ENCODE peak calls at places on chromosomes 1 and 21, in eight cellular contexts. One of them, this sample, is unnamed.

GRCh38 chr1:42003433-42003832 is 84.7 kb upstream of the HIVEP3 start:
- DNase-seq in hepatocyte: no peak
- DNase-seq in heart right ventricle: peak; percentile 13
- DNase-seq in PC-3: peak; percentile 48
- DNase-seq in stomach: peak; percentile 50
- DNase-seq in ovary: no peak
- DNase-seq in prostate gland: peak; percentile 27
- DNase-seq in Peyer's patch: no peak
- DNase-seq in this sample: no peak

GRCh38 chr1:69414574-69414973 is 153.1 kb upstream of the LRRC7 start:
- DNase-seq in Peyer's patch: no peak
- DNase-seq in hepatocyte: no peak
- DNase-seq in PC-3: no peak
- DNase-seq in stomach: no peak
- DNase-seq in prostate gland: no peak
- DNase-seq in ovary: no peak
- DNase-seq in heart right ventricle: no peak
- DNase-seq in this sample: no peak

GRCh38 chr1:23791434-23792047 is 596 bp downstream of the LYPLA2 start:
- DNase-seq in Peyer's patch: peak; percentile 59
- DNase-seq in hepatocyte: peak; percentile 49
- DNase-seq in stomach: peak; percentile 49
- DNase-seq in PC-3: peak; percentile 39
- DNase-seq in ovary: peak; percentile 51
- DNase-seq in heart right ventricle: no peak
- DNase-seq in prostate gland: no peak
- DNase-seq in this sample: no peak

GRCh38 chr1:6473974-6474814 is 8.2 kb upstream of the TNFRSF25 start:
- DNase-seq in ovary: no peak
- DNase-seq in heart right ventricle: no peak
- DNase-seq in prostate gland: no peak
- DNase-seq in Peyer's patch: peak; percentile 76
- DNase-seq in stomach: no peak
- DNase-seq in PC-3: no peak
- DNase-seq in hepatocyte: no peak
- DNase-seq in this sample: no peak

GRCh38 chr1:246609632-246610031 is 43.4 kb downstream of the CNST start:
- DNase-seq in stomach: no peak
- DNase-seq in PC-3: peak; percentile 42
- DNase-seq in prostate gland: no peak
- DNase-seq in Peyer's patch: no peak
- DNase-seq in heart right ventricle: no peak
- DNase-seq in hepatocyte: no peak
- DNase-seq in ovary: no peak
- DNase-seq in this sample: no peak

GRCh38 chr1:33099290-33100118 is 18.6 kb downstream of the AZIN2 start:
- DNase-seq in prostate gland: peak; percentile 20
- DNase-seq in heart right ventricle: peak; percentile 15
- DNase-seq in PC-3: peak; percentile 97
- DNase-seq in Peyer's patch: no peak
- DNase-seq in hepatocyte: peak; percentile 74
- DNase-seq in stomach: peak; percentile 34
- DNase-seq in ovary: no peak
- DNase-seq in this sample: no peak

GRCh38 chr1:11600901-11601300 is 53.3 kb downstream of the FBXO2 start:
- DNase-seq in Peyer's patch: no peak
- DNase-seq in ovary: no peak
- DNase-seq in prostate gland: no peak
- DNase-seq in hepatocyte: no peak
- DNase-seq in stomach: no peak
- DNase-seq in heart right ventricle: no peak
- DNase-seq in PC-3: no peak
- DNase-seq in this sample: no peak

GRCh38 chr1:151009206-151009587 is 948 bp downstream of the PRUNE1 start:
- DNase-seq in heart right ventricle: no peak
- DNase-seq in stomach: no peak
- DNase-seq in hepatocyte: no peak
- DNase-seq in ovary: no peak
- DNase-seq in Peyer's patch: no peak
- DNase-seq in prostate gland: no peak
- DNase-seq in PC-3: no peak
- DNase-seq in this sample: no peak

GRCh38 chr1:39275836-39276507 is 71.5 kb downstream of the MACF1 start:
- DNase-seq in Peyer's patch: no peak
- DNase-seq in ovary: no peak
- DNase-seq in prostate gland: no peak
- DNase-seq in hepatocyte: peak; percentile 32
- DNase-seq in PC-3: no peak
- DNase-seq in heart right ventricle: no peak
- DNase-seq in stomach: no peak
- DNase-seq in this sample: no peak

GRCh38 chr1:47002211-47002610 is 21.3 kb upstream of the CYP4X1 start:
- DNase-seq in Peyer's patch: no peak
- DNase-seq in heart right ventricle: no peak
- DNase-seq in stomach: no peak
- DNase-seq in prostate gland: no peak
- DNase-seq in ovary: no peak
- DNase-seq in PC-3: peak; percentile 36
- DNase-seq in hepatocyte: no peak
- DNase-seq in this sample: no peak

GRCh38 chr1:210222288-210223006 is 10.1 kb upstream of the SERTAD4 start:
- DNase-seq in Peyer's patch: no peak
- DNase-seq in prostate gland: peak; percentile 26
- DNase-seq in stomach: peak; percentile 65
- DNase-seq in heart right ventricle: no peak
- DNase-seq in hepatocyte: peak; percentile 41
- DNase-seq in PC-3: peak; percentile 74
- DNase-seq in ovary: no peak
- DNase-seq in this sample: no peak

GRCh38 chr21:41687633-41688032 is 79.2 kb downstream of the RIPK4 start:
- DNase-seq in ovary: no peak
- DNase-seq in Peyer's patch: no peak
- DNase-seq in stomach: no peak
- DNase-seq in heart right ventricle: no peak
- DNase-seq in hepatocyte: no peak
- DNase-seq in PC-3: peak; percentile 70
- DNase-seq in prostate gland: no peak
- DNase-seq in this sample: no peak

GRCh38 chr21:41686664-41687063 is 80.2 kb downstream of the RIPK4 start:
- DNase-seq in Peyer's patch: no peak
- DNase-seq in prostate gland: no peak
- DNase-seq in hepatocyte: no peak
- DNase-seq in PC-3: no peak
- DNase-seq in heart right ventricle: no peak
- DNase-seq in ovary: no peak
- DNase-seq in stomach: no peak
- DNase-seq in this sample: no peak

GRCh38 chr21:41691205-41692203 is 75.3 kb downstream of the RIPK4 start:
- DNase-seq in Peyer's patch: no peak
- DNase-seq in PC-3: no peak
- DNase-seq in prostate gland: no peak
- DNase-seq in stomach: no peak
- DNase-seq in ovary: no peak
- DNase-seq in heart right ventricle: no peak
- DNase-seq in hepatocyte: peak; percentile 2
- DNase-seq in this sample: no peak

GRCh38 chr21:41692216-41692615 is 74.6 kb downstream of the RIPK4 start:
- DNase-seq in hepatocyte: peak; percentile 3
- DNase-seq in stomach: no peak
- DNase-seq in prostate gland: no peak
- DNase-seq in heart right ventricle: no peak
- DNase-seq in ovary: no peak
- DNase-seq in PC-3: no peak
- DNase-seq in Peyer's patch: no peak
- DNase-seq in this sample: no peak

GRCh38 chr21:41689289-41689583 is 77.6 kb downstream of the RIPK4 start:
- DNase-seq in PC-3: no peak
- DNase-seq in hepatocyte: no peak
- DNase-seq in prostate gland: no peak
- DNase-seq in Peyer's patch: no peak
- DNase-seq in heart right ventricle: no peak
- DNase-seq in stomach: no peak
- DNase-seq in ovary: no peak
- DNase-seq in this sample: no peak
- TF ChIP-seq CTCF in PC-3: no peak
- TF ChIP-seq CTCF in hepatocyte: no peak
- TF ChIP-seq CTCF in prostate gland: no peak
- TF ChIP-seq CTCF in Peyer's patch: no peak
- TF ChIP-seq CTCF in heart right ventricle: no peak
- TF ChIP-seq CTCF in stomach: no peak
- TF ChIP-seq CTCF in ovary: no peak
- TF ChIP-seq CTCF in this sample: no peak

GRCh38 chr1:155002479-155003226 is at the start of gene ZBTB7B:
- DNase-seq in hepatocyte: peak; percentile 77
- DNase-seq in prostate gland: peak; percentile 49
- DNase-seq in PC-3: peak; percentile 30
- DNase-seq in ovary: peak; percentile 74
- DNase-seq in stomach: peak; percentile 62
- DNase-seq in Peyer's patch: peak; percentile 86
- DNase-seq in heart right ventricle: no peak
- DNase-seq in this sample: peak; percentile 66
- H3K4me1 ChIP-seq in hepatocyte: peaks cover 17% of the 10 kb centered on the region
- H3K4me1 ChIP-seq in prostate gland: peaks cover 30% of the 10 kb centered on the region
- H3K4me1 ChIP-seq in PC-3: peaks cover 57% of the 10 kb centered on the region
- H3K4me1 ChIP-seq in ovary: peaks cover 11% of the 10 kb centered on the region
- H3K4me1 ChIP-seq in stomach: peaks cover 67% of the 10 kb centered on the region
- H3K4me1 ChIP-seq in Peyer's patch: peaks cover 3% of the 10 kb centered on the region
- H3K4me1 ChIP-seq in heart right ventricle: peaks cover 71% of the 10 kb centered on the region
- H3K4me1 ChIP-seq in this sample: peaks cover 40% of the 10 kb centered on the region

DNA sequence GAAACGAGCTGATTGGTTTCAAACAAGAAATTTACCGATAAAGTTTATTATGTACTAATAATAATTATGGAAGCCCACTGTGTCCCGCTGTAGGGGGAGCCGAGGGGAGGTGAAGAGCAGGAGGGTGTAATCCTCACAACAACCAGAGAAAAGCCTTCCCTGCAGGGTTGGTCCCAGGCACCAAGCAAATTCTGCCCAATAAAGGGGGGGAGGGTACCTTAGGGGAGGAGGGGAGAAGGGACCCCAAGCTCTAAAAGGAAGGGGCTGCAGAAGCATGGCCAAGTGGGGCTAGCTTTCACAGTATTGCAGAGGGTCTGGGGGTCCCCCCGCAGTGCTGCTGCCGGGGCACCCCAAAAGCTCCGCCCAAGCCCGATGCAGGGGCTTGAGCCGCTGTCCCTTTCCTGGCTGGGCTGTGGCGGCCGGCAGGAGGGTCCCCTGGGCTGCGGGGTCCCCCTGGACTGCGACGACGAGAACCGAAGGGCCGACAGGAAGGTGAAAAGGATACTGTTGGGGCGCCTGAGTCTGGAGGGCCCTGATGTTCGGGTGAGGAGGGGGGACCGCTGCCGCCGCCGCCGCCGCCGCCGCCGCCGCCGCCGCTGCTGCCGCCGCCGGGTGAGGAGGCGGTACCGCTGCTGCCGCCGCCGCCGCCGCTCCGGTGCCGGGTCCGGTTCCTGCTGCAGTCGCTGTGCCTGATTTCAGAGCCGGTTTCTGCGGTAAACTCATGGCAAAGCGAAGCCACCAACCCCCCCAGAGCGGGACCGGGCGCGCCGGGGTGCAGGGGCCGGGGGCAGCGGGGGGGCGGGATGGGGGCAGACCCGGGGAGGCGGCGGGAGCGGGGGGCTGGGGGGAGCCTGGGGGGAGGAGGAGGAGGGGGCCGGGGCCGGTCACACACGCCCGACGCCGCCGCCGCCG is 771 bp downstream of the EIF4G3 start:
- DNase-seq in heart right ventricle: peak; percentile 23
- DNase-seq in ovary: peak; percentile 68
- DNase-seq in hepatocyte: peak; percentile 50
- DNase-seq in stomach: peak; percentile 37
- DNase-seq in Peyer's patch: peak; percentile 73
- DNase-seq in PC-3: no peak
- DNase-seq in prostate gland: peak; percentile 11
- DNase-seq in this sample: peak; percentile 70
- TF ChIP-seq CTCF in heart right ventricle: no peak
- TF ChIP-seq CTCF in ovary: peak; percentile 21
- TF ChIP-seq CTCF in hepatocyte: no peak
- TF ChIP-seq CTCF in stomach: no peak
- TF ChIP-seq CTCF in Peyer's patch: no peak
- TF ChIP-seq CTCF in PC-3: no peak
- TF ChIP-seq CTCF in prostate gland: no peak
- TF ChIP-seq CTCF in this sample: no peak

DNA sequence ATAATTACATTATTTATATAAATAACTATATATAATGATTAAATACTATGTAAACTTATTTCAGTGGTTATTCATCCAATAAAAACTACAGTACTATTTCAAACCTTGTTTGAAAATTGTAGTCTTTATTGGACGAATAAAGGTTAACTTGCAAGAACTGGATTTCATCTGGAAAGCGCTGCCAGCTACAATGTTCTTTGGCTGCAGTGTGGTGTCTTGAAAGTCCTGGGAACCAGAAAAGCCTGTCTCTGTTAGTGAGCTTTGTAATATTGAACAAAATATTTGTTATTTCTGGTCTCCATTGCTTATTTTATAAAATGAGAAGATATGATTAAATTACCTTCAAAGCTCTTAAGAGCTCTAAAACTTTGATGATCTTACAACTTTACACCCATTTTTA is 763.6 kb downstream of the ADGRL2 start:
- DNase-seq in hepatocyte: no peak
- DNase-seq in Peyer's patch: no peak
- DNase-seq in PC-3: no peak
- DNase-seq in heart right ventricle: no peak
- DNase-seq in prostate gland: peak; percentile 64
- DNase-seq in stomach: no peak
- DNase-seq in ovary: peak; percentile 36
- DNase-seq in this sample: no peak
- H3K4me1 ChIP-seq in hepatocyte: no peaks in the 10 kb centered on the region
- H3K4me1 ChIP-seq in Peyer's patch: no peaks in the 10 kb centered on the region
- H3K4me1 ChIP-seq in PC-3: no peaks in the 10 kb centered on the region
- H3K4me1 ChIP-seq in heart right ventricle: peaks cover 15% of the 10 kb centered on the region
- H3K4me1 ChIP-seq in prostate gland: no peaks in the 10 kb centered on the region
- H3K4me1 ChIP-seq in stomach: peaks cover 15% of the 10 kb centered on the region
- H3K4me1 ChIP-seq in ovary: peaks cover 4% of the 10 kb centered on the region
- H3K4me1 ChIP-seq in this sample: no peaks in the 10 kb centered on the region

This sample was measured in right lobe of liver.